ENCODE peak calls at places on chromosomes 11 and 22, in six cellular contexts. Z is transverse colon; I is colonic mucosa; N is body of pancreas; U is fibroblast of lung; Y is CD8-positive, alpha-beta memory T cell. D is an unnamed sample. For H3K4me1, the result is how much of the 10 kb centered on the place peaks cover.

GRCh38 chr22:39308614-39309363 is 10.6 kb downstream of the RPL3 start:
- DNase-seq in Z (peak), I (no peak), N (no peak), U (peak), Y (no peak), D (no peak)

GRCh38 chr11:128666397-128666796 is 27.5 kb upstream of the FLI1 start:
- DNase-seq in Z (no peak), I (no peak), N (no peak), U (no peak), Y (no peak), D (no peak)

GRCh38 chr11:112734207-112734606 is 227.0 kb upstream of the NCAM1 start:
- DNase-seq in Z (no peak), I (no peak), N (no peak), U (peak), Y (no peak), D (no peak)

GRCh38 chr11:2088284-2088683 is 50.9 kb downstream of the IGF2 start:
- DNase-seq in Z (no peak), I (no peak), N (no peak), U (no peak), Y (no peak), D (no peak)

GRCh38 chr22:37154925-37155712 is 5.4 kb upstream of the IL2RB start:
- DNase-seq in Z (no peak), I (no peak), N (no peak), U (no peak), Y (no peak), D (no peak)

GRCh38 chr11:95586681-95587080 is 202.9 kb downstream of the FAM76B start:
- DNase-seq in Z (no peak), I (no peak), N (no peak), U (no peak), Y (no peak), D (no peak)

GRCh38 chr11:117837070-117837776 is 12.7 kb upstream of the FXYD2 start:
- DNase-seq in Z (peak), I (peak), N (peak), U (no peak), Y (no peak), D (no peak)

GRCh38 chr11:113103932-113104331 is 142.7 kb downstream of the NCAM1 start:
- DNase-seq in Z (no peak), I (no peak), N (no peak), U (no peak), Y (no peak), D (no peak)

GRCh38 chr11:103326070-103326794 is 217.0 kb downstream of the DYNC2H1 start:
- DNase-seq in Z (peak), I (peak), N (peak), U (peak), Y (peak), D (peak)

GRCh38 chr11:126411971-126412381 is 56.5 kb downstream of the ST3GAL4 start:
- DNase-seq in Z (no peak), I (no peak), N (no peak), U (no peak), Y (no peak), D (no peak)

GRCh38 chr22:18091478-18091877 is 13.7 kb downstream of the PEX26 start:
- DNase-seq in Z (no peak), I (no peak), N (no peak), U (no peak), Y (no peak), D (no peak)

GRCh38 chr22:23065495-23066122 is 4.7 kb upstream of the GNAZ start:
- DNase-seq in Z (no peak), I (no peak), N (peak), U (no peak), Y (no peak), D (no peak)

GRCh38 chr11:35968386-35969088 is 24.7 kb downstream of the LDLRAD3 start:
- DNase-seq in Z (no peak), I (no peak), N (no peak), U (no peak), Y (no peak), D (no peak)

GRCh38 chr11:40328890-40329617 is 1130.4 kb downstream of the LRRC4C start:
- DNase-seq in Z (peak), I (peak), N (peak), U (peak), Y (no peak), D (no peak)
- H3K27ac ChIP-seq in Z (no peak), I (no peak), N (no peak), U (peak), Y (no peak), D (no peak)

GRCh38 chr22:35594686-35595085 is 22.4 kb downstream of the MB start:
- DNase-seq in Z (no peak), I (no peak), N (no peak), U (no peak), Y (no peak), D (no peak)

GRCh38 chr22:35593885-35594470 is 23.2 kb downstream of the MB start:
- DNase-seq in Z (no peak), I (no peak), N (no peak), U (no peak), Y (no peak), D (no peak)

GRCh38 chr22:35592418-35592967 is 24.6 kb downstream of the MB start:
- DNase-seq in Z (no peak), I (no peak), N (no peak), U (no peak), Y (no peak), D (no peak)

GRCh38 chr22:35591696-35592417 is 25.3 kb downstream of the MB start:
- DNase-seq in Z (no peak), I (no peak), N (no peak), U (no peak), Y (no peak), D (no peak)

GRCh38 chr22:35593071-35593884 is 23.9 kb downstream of the MB start:
- DNase-seq in Z (no peak), I (no peak), N (no peak), U (no peak), Y (no peak), D (no peak)
- H3K4me1 ChIP-seq in Z (under half), I (under half), N (under half), U (under half), Y (under half), D (under half)

DNA sequence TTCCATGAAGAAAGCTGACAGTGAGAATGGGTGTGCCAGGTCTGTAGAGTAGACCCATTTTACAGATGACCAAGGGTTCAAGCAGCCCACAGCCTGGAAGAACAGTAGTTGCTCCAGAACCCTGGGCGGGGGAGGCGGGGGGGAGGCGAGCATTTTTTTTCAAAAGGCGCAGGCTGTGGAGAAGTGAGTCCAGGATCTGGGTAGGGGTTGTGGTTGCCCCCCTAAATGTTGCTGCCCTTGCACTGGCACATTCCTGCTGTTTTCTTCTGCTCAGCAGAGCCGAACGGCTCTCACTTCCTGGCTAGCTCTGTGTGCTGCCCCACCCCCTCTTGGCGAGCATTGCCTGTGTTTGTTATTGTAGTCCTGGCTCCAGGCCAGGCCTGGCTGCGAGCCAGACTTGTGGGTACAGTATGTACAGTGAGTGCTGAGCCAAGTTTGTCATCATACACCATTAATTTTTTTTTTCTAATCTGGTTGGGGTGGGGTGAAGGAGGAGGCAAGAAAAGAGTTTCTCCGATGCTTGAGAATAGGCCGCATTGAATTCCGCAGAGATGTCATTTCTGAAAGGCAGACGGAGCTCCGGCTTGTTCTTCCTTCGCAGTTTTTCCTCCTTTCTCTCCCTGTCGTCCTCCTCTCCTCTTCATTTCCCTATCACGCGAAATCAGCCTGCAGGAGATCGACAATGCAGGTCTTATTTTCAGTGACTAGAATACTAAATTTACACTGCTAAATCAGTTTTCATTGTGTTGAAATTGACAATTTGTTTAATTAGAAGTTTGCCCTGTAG is 100.5 kb downstream of the ZBTB16 start:
- DNase-seq in Z (peak), I (peak), N (peak), U (peak), Y (peak), D (peak)
- H3K4me3 ChIP-seq in Z (no peak), I (no peak), N (no peak), U (peak), Y (peak), D (peak)

GRCh38 chr11:10673476-10674062 is 20.0 kb downstream of the IRAG1 start:
- DNase-seq in Z (no peak), I (no peak), N (no peak), U (no peak), Y (no peak), D (no peak)

GRCh38 chr11:10666556-10666955 is 27.0 kb downstream of the IRAG1 start:
- DNase-seq in Z (no peak), I (no peak), N (no peak), U (peak), Y (no peak), D (no peak)

GRCh38 chr11:10666976-10667892 is 26.3 kb downstream of the IRAG1 start:
- DNase-seq in Z (no peak), I (no peak), N (no peak), U (peak), Y (no peak), D (no peak)

GRCh38 chr11:10670099-10670498 is 23.5 kb downstream of the IRAG1 start:
- DNase-seq in Z (no peak), I (no peak), N (no peak), U (no peak), Y (no peak), D (no peak)

DNA sequence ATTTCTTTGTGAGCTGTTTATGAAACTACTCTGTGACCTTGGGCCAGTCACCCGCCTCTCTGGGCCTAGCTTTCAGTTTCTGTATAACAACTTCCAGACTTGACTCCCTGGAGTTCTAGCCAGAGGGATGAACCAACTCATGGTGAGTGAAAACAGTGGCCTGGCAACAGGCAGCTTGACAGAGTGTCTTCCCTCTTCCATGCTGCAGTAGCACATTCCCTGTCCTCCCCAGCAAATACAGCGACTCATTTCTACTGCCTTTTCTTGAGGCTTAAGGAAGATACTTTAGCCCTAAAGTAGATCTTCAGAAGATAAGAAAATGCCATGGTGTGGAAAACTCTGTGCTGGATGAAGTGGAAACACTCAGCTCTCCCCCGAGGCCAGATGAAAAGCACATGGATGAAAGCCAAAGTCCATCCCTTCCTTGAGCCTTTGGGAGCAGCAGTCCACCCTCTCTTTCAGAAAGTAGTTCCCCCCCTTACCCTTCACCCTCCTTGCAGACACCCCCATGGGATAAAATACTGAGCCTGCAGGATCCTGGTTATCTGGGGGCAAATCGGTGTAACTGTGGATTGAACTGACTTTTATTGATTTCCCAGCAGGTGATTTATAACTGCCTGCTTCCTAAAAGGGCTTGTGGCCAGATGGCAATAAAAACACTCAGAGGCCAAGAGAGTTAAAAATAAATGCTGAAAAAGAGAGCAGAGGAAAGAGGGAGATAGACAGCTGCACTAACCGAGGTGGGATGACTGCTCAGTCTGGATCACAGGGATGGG is 24.1 kb downstream of the IRAG1 start:
- DNase-seq in Z (no peak), I (no peak), N (no peak), U (peak), Y (no peak), D (no peak)
- H3K27ac ChIP-seq in Z (peak), I (peak), N (no peak), U (peak), Y (no peak), D (no peak)

GRCh38 chr11:69703711-69704507 is at the start of gene FGF19:
- DNase-seq in Z (no peak), I (no peak), N (no peak), U (no peak), Y (no peak), D (no peak)
- H3K4me1 ChIP-seq in Z (under half), I (under half), N (under half), U (under half), Y (under half), D (under half)

DNA sequence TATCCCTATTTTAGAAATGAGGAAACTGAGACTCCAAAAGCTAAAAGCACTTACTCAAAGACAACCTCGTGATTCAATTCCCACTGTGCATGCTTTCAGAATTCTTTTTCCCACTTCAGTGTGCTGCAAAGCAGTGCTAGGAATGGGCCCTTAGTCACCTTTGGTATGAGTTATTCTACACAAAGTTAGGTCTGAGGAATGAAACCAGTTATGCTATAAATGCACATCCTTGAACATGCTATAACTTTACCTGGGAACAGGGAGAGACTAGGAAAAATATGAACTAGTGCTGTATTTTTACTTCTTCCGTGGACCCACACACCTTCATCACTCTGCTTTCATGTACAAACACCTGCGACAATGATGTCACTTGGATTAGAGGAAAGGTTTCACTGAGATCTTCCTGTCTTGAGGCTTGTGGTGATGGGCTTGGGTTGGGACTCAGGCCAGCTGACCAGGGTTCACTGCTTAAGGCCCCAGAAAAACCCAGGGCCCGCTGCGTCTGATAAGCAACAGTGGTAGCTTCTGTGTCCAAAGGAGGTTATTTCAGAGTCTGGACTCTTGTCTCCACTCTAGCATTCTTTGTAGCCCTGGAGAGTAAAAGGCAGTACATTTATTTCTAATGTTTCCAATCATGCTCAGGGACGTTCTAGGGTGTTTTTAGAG is 81.6 kb downstream of the ZC3H12C start:
- DNase-seq in Z (no peak), I (no peak), N (no peak), U (peak), Y (no peak), D (no peak)
- H3K4me3 ChIP-seq in Z (no peak), I (no peak), N (no peak), U (no peak), Y (no peak), D (no peak)

GRCh38 chr22:42719133-42719532 is 1.5 kb downstream of the A4GALT start:
- DNase-seq in Z (no peak), I (no peak), N (no peak), U (no peak), Y (no peak), D (peak)
- H3K27ac ChIP-seq in Z (peak), I (peak), N (no peak), U (no peak), Y (no peak), D (peak)

GRCh38 chr11:12381875-12382274 is 4.5 kb downstream of the PARVA start:
- DNase-seq in Z (no peak), I (no peak), N (no peak), U (no peak), Y (no peak), D (no peak)
- H3K4me1 ChIP-seq in Z (under half), I (under half), N (under half), U (under half), Y (under half), D (under half)

GRCh38 chr11:134038897-134039470 is 29.9 kb upstream of the JAM3 start:
- DNase-seq in Z (no peak), I (no peak), N (no peak), U (peak), Y (no peak), D (no peak)
- H3K4me3 ChIP-seq in Z (no peak), I (no peak), N (no peak), U (no peak), Y (no peak), D (no peak)

D was measured in OCI-LY7.